ENCODE peak calls at places on chromosome 18, in four cellular contexts. L is HL-60, F is GM12891, B is GM12878. G is an unnamed sample.
A peak's percentile ranks its signal among the peaks of the same experiment; 100 is the strongest.

GRCh38 chr18:35691625-35692024 is 110.1 kb downstream of the GALNT1 start:
- DNase-seq in L (no peak), F (no peak), B (no peak), G (no peak)

GRCh38 chr18:21459706-21460286 is 140.7 kb downstream of the ESCO1 start:
- DNase-seq in L (no peak), F (no peak), B (no peak), G (no peak)

GRCh38 chr18:3447895-3448844 is 1.8 kb upstream of the TGIF1 start:
- DNase-seq in L (peak; percentile 99), F (peak; percentile 60), B (peak; percentile 19), G (peak; percentile 85)

GRCh38 chr18:5955861-5956260 is 60.5 kb upstream of the TMEM200C start:
- DNase-seq in L (no peak), F (no peak), B (no peak), G (no peak)

GRCh38 chr18:59446012-59446411 is 86.9 kb upstream of the LMAN1 start:
- DNase-seq in L (peak; percentile 11), F (no peak), B (no peak), G (no peak)

GRCh38 chr18:11047156-11047555 is 102.2 kb downstream of the PIEZO2 start:
- DNase-seq in L (no peak), F (no peak), B (no peak), G (no peak)

GRCh38 chr18:52339891-52340371 is at the start of gene DCC:
- DNase-seq in L (peak; percentile 21), F (no peak), B (no peak), G (no peak)

GRCh38 chr18:79404567-79404910 is 8.8 kb downstream of the NFATC1 start:
- DNase-seq in L (no peak), F (no peak), B (no peak), G (no peak)

GRCh38 chr18:58230438-58231179 is 186.6 kb downstream of the NEDD4L start:
- DNase-seq in L (no peak), F (no peak), B (no peak), G (no peak)

GRCh38 chr18:37452015-37452414 is 113.6 kb downstream of the CELF4 start:
- DNase-seq in L (no peak), F (no peak), B (no peak), G (no peak)

GRCh38 chr18:35890323-35890722 is 82.2 kb upstream of the RMP24 start:
- DNase-seq in L (no peak), F (no peak), B (no peak), G (no peak)

GRCh38 chr18:78158943-78159342 is 820.7 kb upstream of the SALL3 start:
- DNase-seq in L (no peak), F (no peak), B (no peak), G (no peak)

GRCh38 chr18:55053976-55054375 is 94.7 kb upstream of the CCDC68 start:
- DNase-seq in L (no peak), F (no peak), B (no peak), G (no peak)
- TF ChIP-seq SPI1 in L (no peak), F (no peak), B (no peak), G (no peak)

GRCh38 chr18:41809652-41810051 is 145.4 kb upstream of the PIK3C3 start:
- DNase-seq in L (no peak), F (no peak), B (no peak), G (no peak)
- TF ChIP-seq SPI1 in L (no peak), F (no peak), B (no peak), G (no peak)

DNA sequence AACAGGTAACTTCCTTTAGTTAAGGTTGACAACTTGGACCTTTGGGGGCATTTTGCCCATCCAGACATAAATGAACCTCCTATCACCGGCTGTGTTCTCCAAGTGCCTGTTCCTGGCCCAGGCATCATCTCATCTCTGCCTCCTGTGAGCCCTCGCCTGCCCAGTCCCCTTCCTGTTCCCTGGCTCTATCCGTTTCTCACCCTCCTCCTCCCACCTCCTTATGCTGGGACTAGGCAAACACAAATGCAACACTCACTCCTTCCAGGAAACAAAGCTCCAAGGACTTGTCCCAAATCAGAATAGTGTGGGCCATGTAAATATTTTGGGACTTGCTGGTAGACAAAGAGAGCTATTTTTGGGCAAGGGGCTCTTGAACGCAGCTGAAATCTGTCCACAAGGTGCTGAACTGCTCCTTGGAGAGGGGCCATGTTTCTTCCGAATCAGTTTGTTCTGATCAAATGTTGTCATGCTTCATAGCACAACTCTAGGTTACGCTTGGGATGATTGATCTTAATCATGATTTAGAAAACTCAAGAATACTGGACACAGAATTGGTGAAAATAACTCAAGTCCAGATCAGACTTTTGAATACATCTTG is 25.3 kb downstream of the MBP start:
- DNase-seq in L (no peak), F (no peak), B (no peak), G (no peak)
- TF ChIP-seq SPI1 in L (no peak), F (no peak), B (no peak), G (no peak)

GRCh38 chr18:61019902-61020301 is 313.3 kb upstream of the CDH20 start:
- DNase-seq in L (no peak), F (no peak), B (no peak), G (no peak)

DNA sequence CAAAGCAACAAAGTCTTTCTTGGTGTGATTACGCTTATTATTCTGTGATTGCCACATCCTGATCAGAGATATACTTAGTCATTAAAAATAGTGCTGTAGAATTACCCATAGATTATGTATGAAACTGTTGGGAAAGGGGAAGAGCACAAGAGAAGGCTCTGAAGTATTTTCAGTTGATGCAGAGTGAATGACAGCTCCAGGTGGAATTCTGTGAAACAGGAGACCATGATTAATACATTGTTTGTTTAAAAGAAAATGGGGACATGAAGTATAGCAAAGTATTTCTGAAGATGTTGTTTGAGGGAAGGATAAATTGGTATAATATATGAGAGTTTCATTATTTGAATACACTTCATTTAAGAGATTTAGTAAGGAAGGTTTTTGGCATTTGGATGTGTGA is 307.6 kb upstream of the CDH20 start:
- DNase-seq in L (no peak), F (no peak), B (no peak), G (no peak)
- TF ChIP-seq SPI1 in L (no peak), F (no peak), B (no peak), G (no peak)

GRCh38 chr18:23453657-23454011 is 547 bp downstream of the RIOK3 start:
- DNase-seq in L (peak; percentile 17), F (no peak), B (no peak), G (no peak)
- TF ChIP-seq SPI1 in L (no peak), F (no peak), B (no peak), G (no peak)

GRCh38 chr18:25503567-25504081 is 151.7 kb upstream of the ZNF521 start:
- DNase-seq in L (no peak), F (no peak), B (no peak), G (no peak)
- TF ChIP-seq SPI1 in L (no peak), F (no peak), B (no peak), G (no peak)

DNA sequence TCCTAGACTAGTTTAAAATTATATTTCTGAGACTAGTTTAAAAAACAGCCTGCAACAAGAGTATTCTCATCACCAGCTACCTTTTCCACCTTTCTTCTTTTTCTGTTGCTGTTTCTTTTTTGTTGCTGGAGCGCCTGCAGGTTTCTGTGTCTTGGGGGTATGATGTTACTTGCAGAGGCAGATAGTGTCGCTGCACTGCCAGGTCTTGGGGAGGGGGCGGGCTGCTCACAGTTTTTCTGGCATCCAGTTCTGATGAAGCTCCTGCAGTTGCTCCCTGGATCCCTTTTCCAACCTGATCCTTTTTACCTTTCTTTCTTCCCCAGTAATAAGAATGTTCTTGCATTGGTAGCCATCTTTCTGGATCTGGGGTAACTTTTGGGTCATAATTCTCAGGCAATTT is 8.0 kb upstream of the C18orf32 start:
- DNase-seq in L (no peak), F (no peak), B (no peak), G (no peak)
- TF ChIP-seq SPI1 in L (no peak), F (no peak), B (no peak), G (no peak)

G was measured in K562.